ENCODE peak calls at places on chromosomes 5 and 9, in ten cellular contexts. L is K562, Z is A549, A is testis, J is IMR-90, K is foreskin keratinocyte, H is body of pancreas, C is cardiac muscle cell, U is prostate gland, D is right lobe of liver. E is an unnamed sample.

GRCh38 chr5:168137265-168137664 is 154.2 kb upstream of the WWC1 start:
- DNase-seq in L (no peak), J (no peak), K (no peak), U (no peak), Z (no peak), A (no peak), D (no peak), C (no peak), H (no peak), E (no peak)

GRCh38 chr5:159166416-159166815 is 42.9 kb downstream of the RNF145 start:
- DNase-seq in J (no peak), U (no peak), D (no peak), L (no peak), K (no peak), Z (no peak), C (no peak), A (no peak), H (no peak), E (no peak)

GRCh38 chr9:37974506-37975173 is 70.7 kb upstream of the SLC25A51 start:
- DNase-seq in A (no peak), D (peak; percentile 12), J (no peak), L (no peak), U (no peak), H (no peak), K (peak; percentile 61), Z (no peak), C (no peak), E (no peak)

GRCh38 chr5:34044950-34045525 is 2.0 kb upstream of the C1QTNF3 start:
- DNase-seq in U (no peak), Z (no peak), K (no peak), D (no peak), L (no peak), A (no peak), C (no peak), H (no peak), J (no peak), E (no peak)

GRCh38 chr9:134571326-134571871 is 70.2 kb upstream of the COL5A1 start:
- DNase-seq in C (no peak), Z (no peak), J (no peak), D (peak; percentile 2), A (peak; percentile 6), H (peak; percentile 2), K (no peak), L (no peak), U (no peak), E (peak; percentile 15)

GRCh38 chr5:158701406-158702177 is 398.1 kb downstream of the EBF1 start:
- DNase-seq in Z (peak; percentile 44), D (no peak), K (peak; percentile 50), H (no peak), J (no peak), A (no peak), C (no peak), U (no peak), L (no peak), E (no peak)

GRCh38 chr9:111815200-111816070 is 20.7 kb upstream of the SHOC1 start:
- DNase-seq in C (no peak), D (no peak), Z (no peak), A (no peak), H (no peak), U (no peak), J (no peak), L (no peak), K (no peak), E (no peak)

GRCh38 chr5:173490681-173491080 is 125.8 kb downstream of the BOD1 start:
- DNase-seq in C (no peak), A (no peak), K (no peak), H (peak; percentile 30), U (no peak), L (no peak), Z (no peak), D (no peak), J (no peak), E (no peak)

GRCh38 chr5:83473344-83474169 is 2.0 kb downstream of the VCAN start:
- DNase-seq in A (peak; percentile 96), J (peak; percentile 98), K (peak; percentile 97), C (peak; percentile 96), L (peak; percentile 77), H (peak; percentile 78), D (peak; percentile 64), U (peak; percentile 65), Z (peak; percentile 92), E (peak; percentile 69)

GRCh38 chr5:145941677-145942130 is 5.3 kb downstream of the SH3RF2 start:
- DNase-seq in J (peak; percentile 35), C (no peak), D (no peak), K (peak; percentile 93), A (no peak), L (no peak), Z (no peak), H (no peak), U (no peak), E (no peak)

GRCh38 chr9:134660407-134660806 is 18.8 kb downstream of the COL5A1 start:
- DNase-seq in J (no peak), D (no peak), K (no peak), C (no peak), L (peak; percentile 24), Z (no peak), A (no peak), U (no peak), H (no peak), E (no peak)

GRCh38 chr5:180157866-180158265 is 51.1 kb downstream of the RASGEF1C start:
- DNase-seq in J (no peak), A (no peak), C (no peak), L (no peak), K (no peak), D (no peak), U (no peak), Z (no peak), H (no peak), E (no peak)

GRCh38 chr5:75472973-75473372 is 38.5 kb downstream of the CERT1 start:
- DNase-seq in K (no peak), C (no peak), A (no peak), U (no peak), D (no peak), Z (no peak), L (no peak), J (no peak), H (no peak), E (no peak)

GRCh38 chr5:65142511-65143011 is 339.2 kb downstream of the ADAMTS6 start:
- DNase-seq in D (no peak), L (no peak), A (no peak), C (no peak), J (peak; percentile 74), H (no peak), Z (no peak), K (peak; percentile 53), U (no peak), E (no peak)

GRCh38 chr9:13354733-13355132 is 75.2 kb upstream of the MPDZ start:
- DNase-seq in D (no peak), U (no peak), H (no peak), J (peak; percentile 29), C (no peak), K (peak; percentile 10), L (no peak), Z (no peak), A (no peak), E (no peak)

GRCh38 chr5:7474821-7475403 is 79.0 kb downstream of the ADCY2 start:
- DNase-seq in C (no peak), A (peak; percentile 20), D (no peak), U (no peak), L (peak; percentile 3), J (no peak), Z (no peak), K (no peak), H (no peak), E (no peak)
- TF ChIP-seq CTCF in C (no peak), A (no peak), D (no peak), U (no peak), L (no peak), J (no peak), Z (no peak), K (no peak), H (no peak), E (no peak)

GRCh38 chr5:80153586-80154126 is 102.2 kb downstream of the SERINC5 start:
- DNase-seq in K (no peak), Z (no peak), D (no peak), H (no peak), L (no peak), C (no peak), J (no peak), U (peak; percentile 37), A (no peak), E (peak; percentile 53)
- H3K4me1 ChIP-seq in K (no peaks in the 10 kb centered on the region), Z (no peaks in the 10 kb centered on the region), D (no peaks in the 10 kb centered on the region), H (peaks cover 6% of the 10 kb centered on the region), L (no peaks in the 10 kb centered on the region), C (no peaks in the 10 kb centered on the region), J (peaks cover 3% of the 10 kb centered on the region), U (peaks cover 8% of the 10 kb centered on the region), A (peaks cover 8% of the 10 kb centered on the region), E (peaks cover 18% of the 10 kb centered on the region)

GRCh38 chr5:58335518-58335917 is 124.4 kb downstream of the PLK2 start:
- DNase-seq in U (no peak), H (no peak), D (no peak), K (no peak), J (peak; percentile 5), L (no peak), Z (no peak), A (no peak), C (no peak), E (no peak)
- TF ChIP-seq CTCF in U (no peak), H (no peak), D (no peak), K (peak; percentile 48), J (no peak), L (no peak), Z (peak; percentile 25), A (no peak), C (no peak), E (no peak)

GRCh38 chr5:32531885-32532520 is 53.4 kb upstream of the SUB1 start:
- DNase-seq in C (no peak), K (peak; percentile 66), U (no peak), A (no peak), Z (peak; percentile 75), H (no peak), L (no peak), J (peak; percentile 74), D (no peak), E (no peak)

GRCh38 chr5:32536246-32536645 is 49.1 kb upstream of the SUB1 start:
- DNase-seq in Z (no peak), D (no peak), C (no peak), K (no peak), U (no peak), A (no peak), H (no peak), J (no peak), L (no peak), E (no peak)

GRCh38 chr5:32538031-32538547 is 47.3 kb upstream of the SUB1 start:
- DNase-seq in C (no peak), Z (no peak), D (no peak), L (no peak), K (no peak), A (peak; percentile 61), H (no peak), J (no peak), U (no peak), E (no peak)

GRCh38 chr5:32539981-32540380 is 45.4 kb upstream of the SUB1 start:
- DNase-seq in L (no peak), Z (no peak), J (no peak), C (no peak), A (no peak), U (no peak), D (no peak), K (no peak), H (no peak), E (no peak)

DNA sequence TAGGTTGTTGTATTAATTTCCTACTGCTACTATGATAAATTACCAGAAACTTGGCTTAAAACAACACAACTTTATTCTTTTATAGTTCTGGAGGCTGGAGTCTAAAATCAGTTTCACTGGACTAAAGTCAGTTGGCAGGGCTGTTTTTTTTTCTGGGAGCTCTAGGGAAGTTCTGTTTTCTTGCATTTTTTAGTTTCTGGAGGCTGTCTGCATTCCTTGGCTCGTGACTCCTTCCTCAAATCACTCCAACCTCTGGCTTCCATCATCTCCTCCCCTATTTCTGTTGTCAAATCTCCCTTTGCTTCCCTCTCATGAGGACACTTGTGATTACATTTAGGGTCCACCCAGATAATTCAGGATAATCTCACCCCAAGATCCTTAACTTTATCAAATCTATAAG is 51.3 kb upstream of the SUB1 start:
- DNase-seq in K (no peak), C (no peak), Z (no peak), U (no peak), J (no peak), L (no peak), D (no peak), A (no peak), H (no peak), E (no peak)
- H3K4me1 ChIP-seq in K (no peaks in the 10 kb centered on the region), C (no peaks in the 10 kb centered on the region), Z (peaks cover 32% of the 10 kb centered on the region), U (no peaks in the 10 kb centered on the region), J (peaks cover 14% of the 10 kb centered on the region), L (peaks cover 2% of the 10 kb centered on the region), D (no peaks in the 10 kb centered on the region), A (peaks cover 8% of the 10 kb centered on the region), H (peaks cover 4% of the 10 kb centered on the region), E (no peaks in the 10 kb centered on the region)